ENCODE peak calls at places on chromosome 17, in four cellular contexts. P is K562, R is GM23338, Z is A549. Y is an unnamed sample.

GRCh38 chr17:50817142-50817751 is 18.1 kb upstream of the WFIKKN2 start:
- DNase-seq in R (peak), Z (peak), P (peak), Y (peak)

GRCh38 chr17:8674344-8675305 is 44.1 kb upstream of the MYH10 start:
- DNase-seq in Z (no peak), R (peak), P (no peak), Y (peak)

GRCh38 chr17:15261818-15262290 is 3.3 kb downstream of the PMP22 start:
- DNase-seq in Z (peak), R (peak), P (no peak), Y (no peak)

GRCh38 chr17:82202981-82203380 is 9.7 kb downstream of the CCDC57 start:
- DNase-seq in R (no peak), P (no peak), Z (no peak), Y (no peak)

GRCh38 chr17:29120439-29120838 is 59.8 kb downstream of the MYO18A start:
- DNase-seq in Z (no peak), R (no peak), P (no peak), Y (no peak)

GRCh38 chr17:20085283-20085875 is 76.2 kb downstream of the SPECC1 start:
- DNase-seq in Z (no peak), R (no peak), P (no peak), Y (no peak)

GRCh38 chr17:7688808-7689316 is 585 bp downstream of the WRAP53 start:
- DNase-seq in P (no peak), R (peak), Z (no peak), Y (no peak)

GRCh38 chr17:45221081-45221996 is at the start of gene FMNL1:
- DNase-seq in P (peak), R (peak), Z (no peak), Y (peak)

GRCh38 chr17:75843577-75844529 is at the start of gene UNC13D:
- DNase-seq in R (no peak), P (peak), Z (no peak), Y (no peak)

GRCh38 chr17:42598905-42599304 is 10.3 kb downstream of the RETREG3 start:
- DNase-seq in Z (no peak), R (no peak), P (no peak), Y (no peak)

GRCh38 chr17:27846042-27846655 is 45.8 kb upstream of the NOS2 start:
- DNase-seq in Z (no peak), R (no peak), P (no peak), Y (no peak)

GRCh38 chr17:48647103-48647963 is 21.2 kb upstream of the HOXB9 start:
- DNase-seq in P (peak), R (peak), Z (peak), Y (no peak)

GRCh38 chr17:35213412-35213925 is 19.3 kb upstream of the SLC35G3 start:
- DNase-seq in R (no peak), P (no peak), Z (no peak), Y (no peak)

GRCh38 chr17:63491976-63492575 is 15.2 kb downstream of the ACE start:
- DNase-seq in P (no peak), R (no peak), Z (no peak), Y (no peak)

GRCh38 chr17:48961516-48962233 is 6.7 kb downstream of the GIP start:
- DNase-seq in R (peak), Z (peak), P (peak), Y (no peak)

DNA sequence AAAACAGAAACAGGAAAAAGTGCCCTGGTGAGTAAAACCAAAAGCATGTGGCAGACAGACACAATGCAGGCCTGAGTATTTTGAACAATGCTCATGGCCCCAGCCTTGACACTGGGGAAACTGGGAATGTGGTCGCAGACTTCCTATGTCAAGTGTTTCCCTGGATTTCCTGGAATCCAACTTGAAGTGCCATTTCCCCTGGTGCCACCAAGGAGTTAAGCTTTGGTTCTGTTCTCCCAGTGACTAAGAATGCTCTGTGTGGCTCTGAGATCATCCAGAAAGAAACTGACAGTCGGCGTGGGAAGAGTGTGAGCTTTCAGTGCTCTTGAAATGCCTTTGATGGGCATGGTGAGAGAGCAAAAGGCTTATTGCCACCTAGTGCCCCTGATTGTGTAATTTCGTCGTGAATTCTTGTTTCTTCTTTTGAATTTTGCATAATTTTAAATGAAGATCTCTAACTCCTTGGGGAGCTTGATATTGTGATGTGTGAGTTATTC is 96.0 kb downstream of the YPEL2 start:
- DNase-seq in Z (no peak), R (no peak), P (no peak), Y (no peak)
- H3K27ac ChIP-seq in Z (peak), R (no peak), P (no peak), Y (peak)

GRCh38 chr17:78779848-78780247 is 2.2 kb downstream of the CYTH1 start:
- DNase-seq in Z (no peak), P (no peak), R (no peak), Y (no peak)
- H3K27ac ChIP-seq in Z (peak), P (peak), R (no peak), Y (no peak)

GRCh38 chr17:80649200-80649644 is 104.6 kb downstream of the RPTOR start:
- DNase-seq in R (no peak), P (no peak), Z (no peak), Y (no peak)

GRCh38 chr17:80650751-80651173 is 106.1 kb downstream of the RPTOR start:
- DNase-seq in R (no peak), P (no peak), Z (no peak), Y (no peak)

GRCh38 chr17:80650339-80650672 is 105.7 kb downstream of the RPTOR start:
- DNase-seq in R (no peak), Z (no peak), P (no peak), Y (no peak)

GRCh38 chr17:80647746-80648145 is 103.1 kb downstream of the RPTOR start:
- DNase-seq in R (no peak), Z (no peak), P (no peak), Y (no peak)

DNA sequence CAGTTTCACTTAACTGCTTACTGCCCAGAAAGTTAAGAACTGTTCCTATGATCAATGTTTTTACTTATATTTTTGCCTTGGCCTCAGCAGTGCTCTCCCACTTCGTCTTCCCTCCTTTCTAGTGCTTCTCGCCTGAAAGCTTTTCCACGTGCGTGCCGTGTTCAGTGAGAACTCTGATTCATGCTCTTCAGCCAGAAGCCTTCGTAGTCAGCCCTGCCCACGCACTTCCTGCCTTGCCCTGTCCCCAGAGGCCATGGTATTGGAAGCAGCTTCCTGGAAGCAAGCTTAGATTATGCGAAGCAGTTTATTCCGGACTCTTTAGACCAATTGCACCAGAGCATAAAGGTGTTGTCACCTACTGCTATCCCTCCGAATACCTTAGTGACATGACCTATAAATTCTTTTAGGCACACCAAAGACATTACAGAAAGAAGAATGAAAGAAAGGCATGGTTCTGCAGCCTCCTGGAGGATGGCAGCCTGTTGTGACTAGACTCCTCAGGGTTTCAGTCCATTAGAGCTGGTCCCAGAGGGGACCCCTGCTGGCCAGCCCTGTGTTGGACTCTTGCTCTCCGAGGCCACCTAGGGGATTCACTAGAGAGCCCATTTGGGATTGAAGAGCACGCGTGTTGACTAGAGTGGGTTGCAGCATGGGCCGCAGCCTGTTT is 105.2 kb downstream of the RPTOR start:
- DNase-seq in R (peak), Z (peak), P (peak), Y (peak)
- H3K27ac ChIP-seq in R (peak), Z (no peak), P (no peak), Y (no peak)

GRCh38 chr17:47257651-47258339 is 4.2 kb downstream of the ITGB3 start:
- DNase-seq in Z (no peak), P (no peak), R (no peak), Y (no peak)
- H3K27ac ChIP-seq in Z (peak), P (no peak), R (no peak), Y (no peak)

GRCh38 chr17:1946021-1946932 is 78.9 kb downstream of the RTN4RL1 start:
- DNase-seq in P (no peak), Z (no peak), R (no peak), Y (no peak)
- H3K27ac ChIP-seq in P (no peak), Z (peak), R (no peak), Y (no peak)

GRCh38 chr17:40004712-40005111 is 10.5 kb upstream of the CSF3 start:
- DNase-seq in R (no peak), Z (no peak), P (no peak), Y (no peak)

GRCh38 chr17:40005527-40005926 is 9.7 kb upstream of the CSF3 start:
- DNase-seq in P (no peak), R (no peak), Z (no peak), Y (no peak)

GRCh38 chr17:39999067-39999466 is 16.2 kb upstream of the CSF3 start:
- DNase-seq in P (no peak), R (no peak), Z (no peak), Y (peak)

GRCh38 chr17:40000161-40000560 is 15.1 kb upstream of the CSF3 start:
- DNase-seq in Z (no peak), R (no peak), P (no peak), Y (no peak)

GRCh38 chr17:40004072-40004471 is 11.2 kb upstream of the CSF3 start:
- DNase-seq in R (no peak), P (no peak), Z (no peak), Y (no peak)
- H3K27ac ChIP-seq in R (no peak), P (no peak), Z (no peak), Y (no peak)

GRCh38 chr17:33285413-33285812 is 7.7 kb downstream of the ASIC2 start:
- DNase-seq in P (no peak), Z (no peak), R (no peak), Y (no peak)
- H3K27ac ChIP-seq in P (no peak), Z (no peak), R (no peak), Y (no peak)

GRCh38 chr17:2243953-2244352 is 59.6 kb downstream of the SMG6 start:
- DNase-seq in Z (no peak), P (no peak), R (no peak), Y (no peak)
- H3K27ac ChIP-seq in Z (no peak), P (no peak), R (no peak), Y (no peak)

Y was measured in aorta.